ENCODE peak calls at places on chromosomes 13 and 19, in five cellular contexts. B is esophagus muscularis mucosa, T is hepatocyte, O is left ventricle myocardium inferior, V is fibroblast of lung. E is an unnamed sample.

GRCh38 chr13:58376775-58377174 is 745.2 kb downstream of the PCDH17 start:
- DNase-seq in B (no peak), T (no peak), O (no peak), V (no peak), E (no peak)

GRCh38 chr13:29436291-29436690 is 159.2 kb downstream of the SLC7A1 start:
- DNase-seq in B (no peak), T (no peak), O (no peak), V (peak), E (no peak)

GRCh38 chr13:108342369-108343289 is 73.1 kb downstream of the TNFSF13B start:
- DNase-seq in B (no peak), T (peak), O (no peak), V (peak), E (peak)

GRCh38 chr19:29381353-29382203 is 144.2 kb upstream of the VSTM2B start:
- DNase-seq in B (peak), T (no peak), O (no peak), V (no peak), E (peak)

GRCh38 chr19:18097993-18098890 is 664 bp downstream of the MAST3 start:
- DNase-seq in B (no peak), T (no peak), O (no peak), V (no peak), E (no peak)

GRCh38 chr13:44969858-44970484 is 19.3 kb downstream of the NUFIP1 start:
- DNase-seq in B (no peak), T (peak), O (no peak), V (peak), E (no peak)

GRCh38 chr13:102913924-102914628 is 68.2 kb downstream of the ERCC5 start:
- DNase-seq in B (no peak), T (no peak), O (no peak), V (peak), E (peak)

GRCh38 chr13:107480130-107480529 is 735.2 kb downstream of the LIG4 start:
- DNase-seq in B (no peak), T (no peak), O (no peak), V (peak), E (no peak)

GRCh38 chr19:19224852-19225494 is 13.2 kb downstream of the NCAN start:
- DNase-seq in B (no peak), T (peak), O (peak), V (no peak), E (peak)

GRCh38 chr13:97911311-97912138 is 42.0 kb upstream of the IPO5 start:
- DNase-seq in B (no peak), T (peak), O (no peak), V (peak), E (no peak)

GRCh38 chr13:75458696-75459422 is 23.1 kb downstream of the TBC1D4 start:
- DNase-seq in B (no peak), T (no peak), O (peak), V (no peak), E (peak)

GRCh38 chr19:6233051-6233826 is 46.5 kb downstream of the MLLT1 start:
- DNase-seq in B (no peak), T (no peak), O (peak), V (peak), E (no peak)

GRCh38 chr19:4877753-4878490 is 10.5 kb upstream of the PLIN3 start:
- DNase-seq in B (no peak), T (no peak), O (peak), V (no peak), E (no peak)

GRCh38 chr13:114249062-114249461 is 14.4 kb downstream of the CDC16 start:
- DNase-seq in B (no peak), T (no peak), O (no peak), V (no peak), E (no peak)

GRCh38 chr19:47489072-47489914 is 5.3 kb upstream of the KPTN start:
- DNase-seq in B (no peak), T (no peak), O (no peak), V (peak), E (no peak)

GRCh38 chr19:2578391-2578826 is 102.5 kb downstream of the GADD45B start:
- DNase-seq in B (no peak), T (peak), O (peak), V (peak), E (no peak)

GRCh38 chr13:110657196-110657595 is 41.9 kb downstream of the NAXD start:
- DNase-seq in B (no peak), T (no peak), O (no peak), V (no peak), E (no peak)

GRCh38 chr13:97258801-97259200 is 36.7 kb downstream of the MBNL2 start:
- DNase-seq in B (no peak), T (no peak), O (no peak), V (peak), E (no peak)

GRCh38 chr19:13883665-13884064 is 6.7 kb downstream of the NANOS3 start:
- DNase-seq in B (no peak), T (no peak), O (no peak), V (no peak), E (no peak)

GRCh38 chr19:18514800-18515682 is 6.8 kb downstream of the ELL start:
- DNase-seq in B (no peak), T (peak), O (peak), V (no peak), E (no peak)

GRCh38 chr13:28866932-28867331 is 46.8 kb downstream of the MTUS2 start:
- DNase-seq in B (no peak), T (no peak), O (no peak), V (no peak), E (no peak)

DNA sequence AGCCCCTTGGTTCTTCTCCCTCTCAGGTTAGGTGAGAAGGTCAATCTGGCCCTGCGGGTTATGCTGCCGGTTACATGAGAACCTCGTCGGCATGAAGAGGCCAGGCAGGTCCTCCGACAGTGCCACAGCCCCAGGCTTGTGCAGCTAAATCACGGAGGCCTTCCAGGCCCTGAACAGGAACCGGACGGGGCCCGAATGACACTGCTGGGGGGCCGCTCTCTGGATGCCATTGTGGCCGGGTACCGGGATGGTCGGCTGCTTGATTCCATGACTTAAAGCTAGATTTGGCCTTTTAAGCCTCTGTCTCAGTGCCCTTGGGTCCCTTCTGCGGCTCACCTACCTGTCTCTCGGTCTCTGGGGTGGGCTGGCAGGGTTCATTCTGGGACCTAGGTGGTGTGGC is 48.4 kb downstream of the C1QTNF9 start:
- DNase-seq in B (no peak), T (no peak), O (no peak), V (no peak), E (no peak)
- TF ChIP-seq CTCF in B (no peak), T (no peak), O (no peak), V (no peak), E (no peak)

DNA sequence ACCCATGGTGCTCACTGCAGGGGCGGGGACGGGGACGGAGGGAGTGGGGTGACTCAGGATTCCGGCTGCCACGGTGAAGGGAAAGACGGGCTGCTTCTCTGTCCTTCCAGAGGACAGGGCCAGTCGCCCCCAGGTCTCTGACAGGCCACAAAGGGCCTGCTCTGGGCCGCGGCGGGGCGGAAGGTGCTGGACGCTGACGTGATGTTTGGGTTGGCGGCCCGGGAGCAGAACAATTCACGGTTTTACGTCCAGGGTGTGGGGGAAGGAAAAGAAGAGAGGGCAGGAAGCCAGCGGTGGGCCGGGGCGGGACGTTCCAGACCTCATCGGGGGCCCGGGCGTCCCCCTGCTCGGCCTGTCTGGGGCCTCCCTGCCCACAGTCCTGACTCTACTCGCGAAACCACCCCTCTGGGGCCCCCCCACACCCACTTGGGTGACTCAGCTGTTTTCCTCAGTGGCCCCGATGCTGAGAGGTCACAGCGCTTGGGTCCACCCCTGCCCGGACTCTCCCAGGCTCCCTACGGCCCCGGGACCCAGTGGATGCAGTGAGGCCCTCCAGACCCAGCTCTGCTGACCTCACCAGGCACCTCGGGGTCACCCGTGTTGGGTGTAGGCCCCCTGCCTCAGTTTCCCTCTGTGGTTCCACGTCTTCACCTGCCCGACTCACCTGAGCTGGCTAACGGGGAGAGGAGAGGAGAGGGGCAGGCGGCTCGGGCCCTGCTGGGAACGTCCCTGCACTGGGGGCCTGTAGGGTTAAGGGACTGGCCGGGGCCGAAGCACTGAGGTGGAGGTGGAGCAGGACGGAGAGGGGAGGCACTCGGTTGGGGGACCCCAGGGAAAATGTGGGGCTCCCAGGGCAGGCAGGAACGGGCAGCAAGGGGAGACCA is 29.2 kb downstream of the PIP5K1C start:
- DNase-seq in B (peak), T (peak), O (peak), V (peak), E (peak)
- H3K4me3 ChIP-seq in B (peak), T (no peak), O (peak), V (no peak), E (no peak)

DNA sequence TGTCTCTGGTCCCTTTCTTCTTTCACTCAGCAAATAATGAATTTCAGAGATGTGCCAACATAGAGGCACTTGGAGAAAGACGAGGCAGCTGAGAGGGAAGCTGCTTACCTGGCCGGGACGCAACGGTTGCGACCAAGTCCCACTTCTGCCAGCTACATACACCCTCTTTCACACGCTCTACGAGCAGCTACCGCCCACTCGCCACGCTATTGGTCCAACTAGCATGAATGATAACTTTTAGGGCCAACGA is 773 bp upstream of the CNOT3 start:
- DNase-seq in B (no peak), T (no peak), O (no peak), V (no peak), E (no peak)
- TF ChIP-seq CTCF in B (no peak), T (no peak), O (no peak), V (no peak), E (no peak)

GRCh38 chr19:37563518-37563917 is 31.1 kb downstream of the ZNF571 start:
- DNase-seq in B (no peak), T (no peak), O (no peak), V (no peak), E (no peak)
- H3K4me3 ChIP-seq in B (no peak), T (no peak), O (no peak), V (no peak), E (no peak)